ENCODE peak calls at places on chromosomes 13 and 19, in six cellular contexts. Q is BJ, P is thoracic aorta, S is ascending aorta, N is heart right ventricle, Z is breast epithelium. T is an unnamed sample.

GRCh38 chr19:40363128-40363527 is 14.6 kb downstream of the PLD3 start:
- DNase-seq in Q (no peak), P (no peak), S (no peak), N (no peak), Z (no peak), T (no peak)

GRCh38 chr13:42847891-42848663 is 66.7 kb downstream of the FAM216B start:
- DNase-seq in Q (no peak), P (no peak), S (no peak), N (no peak), Z (no peak), T (no peak)

GRCh38 chr13:23866420-23867026 is 22.7 kb downstream of the MIPEP start:
- DNase-seq in Q (no peak), P (no peak), S (no peak), N (no peak), Z (no peak), T (no peak)

GRCh38 chr13:21603531-21604448 is at the start of gene MICU2:
- DNase-seq in Q (peak; percentile 67), P (peak; percentile 70), S (peak; percentile 71), N (peak; percentile 94), Z (peak; percentile 89), T (peak; percentile 97)

GRCh38 chr19:58566989-58567388 is 6.1 kb downstream of the MZF1 start:
- DNase-seq in Q (no peak), P (no peak), S (no peak), N (no peak), Z (no peak), T (no peak)

GRCh38 chr13:100828226-100828625 is 153.6 kb upstream of the TMTC4 start:
- DNase-seq in Q (no peak), P (no peak), S (no peak), N (no peak), Z (no peak), T (peak; percentile 42)

GRCh38 chr19:38849746-38850230 is at the start of gene HNRNPL:
- DNase-seq in Q (no peak), P (no peak), S (no peak), N (no peak), Z (no peak), T (peak; percentile 99)

GRCh38 chr13:33606692-33607091 is 211.3 kb upstream of the RFC3 start:
- DNase-seq in Q (no peak), P (no peak), S (no peak), N (no peak), Z (no peak), T (peak; percentile 40)

GRCh38 chr19:10740798-10741197 is 22.9 kb downstream of the DNM2 start:
- DNase-seq in Q (no peak), P (no peak), S (no peak), N (no peak), Z (no peak), T (no peak)

GRCh38 chr13:28357846-28358496 is 137.0 kb downstream of the FLT1 start:
- DNase-seq in Q (no peak), P (no peak), S (no peak), N (no peak), Z (no peak), T (no peak)

GRCh38 chr13:73335226-73335625 is 276.4 kb downstream of the KLF5 start:
- DNase-seq in Q (peak; percentile 57), P (no peak), S (no peak), N (no peak), Z (no peak), T (peak; percentile 13)

DNA sequence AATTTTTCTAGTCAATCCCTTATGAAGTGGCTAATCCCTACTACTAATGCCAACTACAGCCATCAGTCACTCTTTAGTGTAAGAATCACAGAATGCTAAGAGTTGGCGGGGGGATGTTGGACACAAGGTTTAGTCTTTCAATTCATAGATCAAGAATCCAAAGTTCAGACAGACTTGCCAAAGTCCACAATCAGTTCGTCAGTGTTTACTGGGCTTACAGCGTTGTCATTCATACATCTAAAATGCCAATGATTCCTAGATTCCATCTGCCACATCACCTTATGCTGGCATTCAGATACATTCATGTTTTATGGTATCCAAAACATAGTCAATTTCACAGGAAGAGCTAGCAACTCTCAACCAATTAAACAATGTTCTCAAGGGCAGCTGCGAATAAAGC is 18.1 kb downstream of the RCBTB2 start:
- DNase-seq in Q (no peak), P (no peak), S (no peak), N (no peak), Z (no peak), T (no peak)
- H3K4me3 ChIP-seq in Q (no peak overlapping the region), P (no peak overlapping the region), S (no peak overlapping the region), N (no peak overlapping the region), Z (no peak overlapping the region), T (no peak overlapping the region)

GRCh38 chr19:18611327-18612050 is 1.2 kb upstream of the TMEM59L start:
- DNase-seq in Q (no peak), P (no peak), S (no peak), N (no peak), Z (no peak), T (no peak)
- H3K4me3 ChIP-seq in Q (no peak overlapping the region), P (peak overlapping the region; percentile 75), S (peak overlapping the region; percentile 62), N (no peak overlapping the region), Z (no peak overlapping the region), T (peak overlapping the region; percentile 3)

GRCh38 chr13:99658266-99658991 is 157.2 kb downstream of the TM9SF2 start:
- DNase-seq in Q (no peak), P (no peak), S (no peak), N (peak; percentile 50), Z (peak; percentile 35), T (peak; percentile 80)

GRCh38 chr13:99656843-99657506 is 155.7 kb downstream of the TM9SF2 start:
- DNase-seq in Q (no peak), P (no peak), S (no peak), N (no peak), Z (no peak), T (no peak)

GRCh38 chr13:99656092-99656745 is 154.9 kb downstream of the TM9SF2 start:
- DNase-seq in Q (no peak), P (peak; percentile 35), S (no peak), N (peak; percentile 81), Z (peak; percentile 72), T (peak; percentile 93)

GRCh38 chr13:99659234-99659633 is 158.0 kb downstream of the TM9SF2 start:
- DNase-seq in Q (no peak), P (no peak), S (no peak), N (no peak), Z (no peak), T (no peak)

DNA sequence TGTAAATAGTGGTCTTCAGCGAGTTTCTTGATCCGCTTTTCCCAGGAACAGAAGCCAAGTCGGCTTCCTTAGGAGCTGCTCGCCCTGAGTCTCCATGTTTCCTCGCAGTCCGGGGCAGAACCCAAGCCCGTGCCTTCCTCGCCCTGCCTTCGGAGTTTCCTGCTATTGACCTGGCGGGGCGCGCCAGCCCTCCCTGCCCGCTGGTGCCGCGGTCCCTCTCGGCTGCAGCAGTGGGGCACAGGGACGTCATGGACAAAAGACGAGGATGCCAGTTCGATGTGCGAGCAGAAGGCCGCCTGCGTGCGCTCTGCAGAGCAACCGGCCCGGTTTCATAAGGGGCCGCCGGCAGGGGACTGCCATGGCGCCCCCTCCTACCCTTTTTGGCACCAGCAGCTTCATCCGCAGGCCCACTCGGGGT is 156.6 kb downstream of the TM9SF2 start:
- DNase-seq in Q (no peak), P (no peak), S (no peak), N (peak; percentile 21), Z (no peak), T (peak; percentile 80)
- H3K4me3 ChIP-seq in Q (peak overlapping the region; percentile 6), P (peak overlapping the region; percentile 72), S (peak overlapping the region; percentile 77), N (peak overlapping the region; percentile 43), Z (peak overlapping the region; percentile 60), T (peak overlapping the region; percentile 73)

GRCh38 chr19:33302974-33303790 is 848 bp upstream of the CEBPA start:
- DNase-seq in Q (no peak), P (no peak), S (no peak), N (no peak), Z (peak; percentile 16), T (peak; percentile 54)

GRCh38 chr19:33302175-33302973 is at the start of gene CEBPA:
- DNase-seq in Q (no peak), P (no peak), S (no peak), N (peak; percentile 69), Z (peak; percentile 68), T (peak; percentile 84)

GRCh38 chr19:33301011-33301899 is 1.1 kb downstream of the CEBPA start:
- DNase-seq in Q (no peak), P (no peak), S (no peak), N (no peak), Z (no peak), T (peak; percentile 32)

GRCh38 chr19:33300016-33300981 is 2.0 kb downstream of the CEBPA start:
- DNase-seq in Q (no peak), P (no peak), S (no peak), N (no peak), Z (no peak), T (no peak)

DNA sequence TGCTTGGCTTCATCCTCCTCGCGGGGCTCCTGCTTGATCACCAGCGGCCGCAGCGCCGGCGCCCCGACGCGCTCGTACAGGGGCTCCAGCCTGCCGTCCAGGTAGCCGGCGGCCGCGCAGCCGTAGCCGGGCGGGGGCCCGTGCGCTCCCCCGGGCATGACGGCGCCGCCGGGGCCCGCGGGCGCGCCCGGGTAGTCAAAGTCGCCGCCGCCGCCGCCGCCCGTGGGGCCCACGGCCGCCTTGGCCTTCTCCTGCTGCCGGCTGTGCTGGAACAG is 497 bp downstream of the CEBPA start:
- DNase-seq in Q (no peak), P (no peak), S (no peak), N (no peak), Z (no peak), T (no peak)
- H3K4me3 ChIP-seq in Q (no peak overlapping the region), P (peak overlapping the region; percentile 95), S (peak overlapping the region; percentile 88), N (no peak overlapping the region), Z (peak overlapping the region; percentile 60), T (peak overlapping the region; percentile 33)

DNA sequence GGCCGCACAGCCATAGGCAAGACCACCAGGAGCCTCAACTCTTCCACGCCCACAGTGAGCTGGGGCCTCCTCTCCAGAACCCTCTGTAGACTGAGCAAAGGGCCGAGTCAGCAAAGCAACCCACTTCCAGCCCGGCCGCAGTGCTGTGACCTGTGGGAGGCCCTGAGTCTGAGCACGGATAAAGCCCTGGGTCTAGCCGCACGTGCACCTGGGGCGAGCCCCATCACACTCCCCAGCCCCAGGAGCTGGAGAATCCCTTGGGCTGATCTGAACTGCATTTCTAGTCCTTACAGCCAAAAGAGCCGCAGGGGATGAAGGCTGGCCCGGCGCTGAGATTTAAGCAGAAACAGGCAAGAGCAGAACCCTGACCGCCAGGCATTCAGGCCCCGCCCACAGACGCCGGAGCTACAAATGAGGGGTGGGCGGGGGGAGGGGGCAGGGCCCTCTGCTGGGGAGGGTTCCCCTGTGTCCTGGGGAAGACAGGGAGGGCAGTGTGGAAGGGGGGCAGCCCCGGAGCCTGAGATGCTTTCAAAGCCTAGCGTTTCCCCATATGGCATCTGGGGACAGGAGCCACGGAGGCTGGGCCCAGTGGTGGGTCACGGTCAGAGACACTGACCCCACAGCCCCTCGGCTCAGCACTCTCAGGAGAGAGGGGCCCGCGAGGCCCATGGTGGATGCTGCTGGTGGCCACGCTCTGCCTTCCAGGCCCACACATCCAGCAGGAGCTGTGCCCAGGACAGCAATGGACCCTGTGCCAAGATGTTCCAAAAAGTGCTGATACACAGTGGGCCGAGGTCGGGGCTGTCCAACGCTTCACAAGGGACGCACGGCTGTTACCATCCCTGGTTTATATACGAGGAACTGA is 4.9 kb downstream of the TMEM259 start:
- DNase-seq in Q (no peak), P (no peak), S (no peak), N (no peak), Z (no peak), T (no peak)
- H3K4me3 ChIP-seq in Q (no peak overlapping the region), P (peak overlapping the region; percentile 11), S (peak overlapping the region; percentile 10), N (no peak overlapping the region), Z (no peak overlapping the region), T (no peak overlapping the region)

DNA sequence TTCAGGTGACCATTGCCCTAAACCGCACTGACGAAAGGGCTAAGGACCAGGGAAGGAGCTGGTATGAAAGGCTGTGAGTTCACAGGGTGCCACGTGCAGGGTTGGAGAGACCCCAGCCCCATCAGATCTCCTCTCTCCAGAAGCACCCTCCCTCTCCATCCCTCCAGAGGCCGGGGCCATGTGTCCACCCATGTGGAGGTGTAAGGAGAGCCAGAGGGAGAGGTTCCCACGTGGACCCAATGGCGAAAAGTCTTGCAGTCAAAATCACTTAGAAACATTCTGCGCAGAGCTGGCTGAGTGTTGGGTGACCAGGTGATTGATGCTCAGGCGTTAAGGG is 168.3 kb downstream of the COL4A1 start:
- DNase-seq in Q (no peak), P (no peak), S (no peak), N (no peak), Z (no peak), T (no peak)
- H3K4me3 ChIP-seq in Q (peak overlapping the region; percentile 51), P (peak overlapping the region; percentile 73), S (peak overlapping the region; percentile 70), N (peak overlapping the region; percentile 51), Z (peak overlapping the region; percentile 43), T (peak overlapping the region; percentile 74)

T was measured in WERI-Rb-1.